ENCODE peak calls at places on chromosome 4, in nine cellular contexts. O, C, R, N, M, L, A, X and T are unnamed samples.

GRCh38 chr4:140697709-140698560 is 58.2 kb downstream of the TBC1D9 start:
- DNase-seq in C (no peak), R (no peak), A (no peak), O (no peak), N (no peak), M (no peak), L (no peak), X (no peak), T (no peak)

GRCh38 chr4:6198278-6198677 is 2.1 kb downstream of the JAKMIP1 start:
- DNase-seq in X (no peak), N (no peak), M (no peak), L (peak; percentile 59), O (no peak), A (peak; percentile 35), C (no peak), R (no peak), T (no peak)

GRCh38 chr4:79022529-79022928 is 83.3 kb upstream of the PAQR3 start:
- DNase-seq in N (peak; percentile 61), X (no peak), M (no peak), C (no peak), R (no peak), L (no peak), O (no peak), A (no peak), T (peak; percentile 20)

GRCh38 chr4:52825311-52826090 is 36.6 kb upstream of the RASL11B start:
- DNase-seq in R (no peak), M (no peak), C (no peak), N (no peak), X (peak; percentile 10), A (no peak), O (no peak), L (no peak), T (no peak)

GRCh38 chr4:10599574-10599973 is 85.0 kb downstream of the CLNK start:
- DNase-seq in A (no peak), N (no peak), L (no peak), X (peak; percentile 41), O (no peak), C (no peak), R (no peak), M (no peak), T (no peak)

GRCh38 chr4:96649536-96649935 is 809.6 kb downstream of the PDHA2 start:
- DNase-seq in R (no peak), N (no peak), C (no peak), L (no peak), X (no peak), A (no peak), M (no peak), O (no peak), T (no peak)

GRCh38 chr4:110005461-110006056 is 92.9 kb downstream of the EGF start:
- DNase-seq in X (peak; percentile 78), C (peak; percentile 77), O (no peak), A (no peak), L (no peak), R (no peak), N (no peak), M (peak; percentile 57), T (no peak)

GRCh38 chr4:182185491-182185890 is 57.7 kb upstream of the TENM3 start:
- DNase-seq in R (no peak), A (no peak), M (no peak), N (no peak), X (peak; percentile 66), O (no peak), L (no peak), C (no peak), T (no peak)

GRCh38 chr4:109278594-109279031 is 23.8 kb downstream of the COL25A1 start:
- DNase-seq in C (no peak), N (no peak), M (no peak), X (no peak), L (no peak), R (no peak), O (no peak), A (no peak), T (no peak)

GRCh38 chr4:55503164-55503563 is 43.5 kb downstream of the CLOCK start:
- DNase-seq in A (no peak), X (peak; percentile 84), C (no peak), M (no peak), R (no peak), L (no peak), O (no peak), N (no peak), T (no peak)

GRCh38 chr4:56995525-56995924 is 16.8 kb downstream of the POLR2B start:
- DNase-seq in X (peak; percentile 97), A (peak; percentile 80), M (no peak), L (no peak), R (peak; percentile 65), N (no peak), O (peak; percentile 66), C (peak; percentile 60), T (peak; percentile 89)

GRCh38 chr4:53914313-53915016 is 149.9 kb downstream of the CHIC2 start:
- DNase-seq in C (peak; percentile 28), X (peak; percentile 96), L (no peak), N (no peak), R (peak; percentile 58), O (no peak), M (no peak), A (no peak), T (no peak)

GRCh38 chr4:182916483-182917181 is 554 bp downstream of the DCTD start:
- DNase-seq in O (peak; percentile 81), M (peak; percentile 13), C (peak; percentile 73), R (peak; percentile 72), A (peak; percentile 77), N (peak; percentile 86), L (no peak), X (peak; percentile 79), T (peak; percentile 66)

GRCh38 chr4:917466-917865 is 14.7 kb downstream of the GAK start:
- DNase-seq in L (no peak), C (no peak), X (no peak), R (no peak), N (peak; percentile 39), A (peak; percentile 9), M (no peak), O (no peak), T (no peak)

GRCh38 chr4:145931403-145931802 is 7.2 kb downstream of the ZNF827 start:
- DNase-seq in R (no peak), M (no peak), L (no peak), X (no peak), C (no peak), O (no peak), N (no peak), A (no peak), T (no peak)
- H3K4me1 ChIP-seq in R (peaks cover 4% of the 10 kb centered on the region), M (peaks cover 7% of the 10 kb centered on the region), L (no peaks in the 10 kb centered on the region), X (peaks cover 5% of the 10 kb centered on the region), C (peaks cover 38% of the 10 kb centered on the region), O (peaks cover 49% of the 10 kb centered on the region), N (peaks cover 11% of the 10 kb centered on the region), A (peaks cover 16% of the 10 kb centered on the region), T (peaks cover 20% of the 10 kb centered on the region)

GRCh38 chr4:102139932-102140331 is 205.3 kb downstream of the SLC39A8 start:
- DNase-seq in A (no peak), C (no peak), M (no peak), O (no peak), N (no peak), R (no peak), X (no peak), L (no peak), T (no peak)
- H3K27ac ChIP-seq in A (no peak overlapping the region), C (no peak overlapping the region), M (no peak overlapping the region), O (peak overlapping the region; percentile 38), N (no peak overlapping the region), R (no peak overlapping the region), X (no peak overlapping the region), L (no peak overlapping the region), T (no peak overlapping the region)

GRCh38 chr4:186809070-186809469 is 85.4 kb upstream of the FAT1 start:
- DNase-seq in X (no peak), A (no peak), N (no peak), M (no peak), O (no peak), L (no peak), C (no peak), R (no peak), T (no peak)

GRCh38 chr4:186806679-186807078 is 83.0 kb upstream of the FAT1 start:
- DNase-seq in N (no peak), A (no peak), X (no peak), O (no peak), C (no peak), L (no peak), R (no peak), M (no peak), T (no peak)

GRCh38 chr4:186807809-186808634 is 84.4 kb upstream of the FAT1 start:
- DNase-seq in O (no peak), L (no peak), A (no peak), X (no peak), R (no peak), M (no peak), N (no peak), C (no peak), T (no peak)

GRCh38 chr4:186807131-186807530 is 83.5 kb upstream of the FAT1 start:
- DNase-seq in M (no peak), R (no peak), L (no peak), O (no peak), C (no peak), A (no peak), X (no peak), N (no peak), T (no peak)

DNA sequence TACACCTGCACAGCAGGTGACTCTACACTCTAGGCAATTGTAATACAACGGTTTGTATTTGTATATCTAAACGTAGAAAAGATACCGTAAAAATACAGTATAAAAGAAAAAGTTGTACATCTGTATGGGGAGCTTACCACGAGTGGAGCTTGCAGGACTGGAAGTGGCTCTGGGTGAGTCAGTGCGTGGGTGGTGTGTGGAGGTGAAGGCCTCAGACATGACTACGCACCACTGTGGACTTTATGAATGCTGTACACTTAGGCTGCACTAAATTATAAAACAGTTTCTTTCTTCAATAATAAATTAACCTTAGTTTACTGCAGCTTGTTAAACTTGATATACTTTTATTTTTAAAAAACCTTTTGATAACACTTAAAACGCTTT is 85.0 kb upstream of the FAT1 start:
- DNase-seq in O (no peak), R (no peak), C (peak; percentile 16), L (no peak), N (no peak), A (no peak), M (no peak), X (peak; percentile 96), T (no peak)
- H3K4me3 ChIP-seq in O (no peak overlapping the region), R (no peak overlapping the region), C (no peak overlapping the region), L (no peak overlapping the region), N (no peak overlapping the region), A (no peak overlapping the region), M (no peak overlapping the region), X (no peak overlapping the region), T (no peak overlapping the region)

GRCh38 chr4:3385719-3386440 is 55.9 kb upstream of the HGFAC start:
- DNase-seq in O (no peak), N (peak; percentile 91), C (no peak), A (no peak), X (no peak), M (no peak), L (no peak), R (no peak), T (peak; percentile 9)

GRCh38 chr4:3387943-3388348 is 53.8 kb upstream of the HGFAC start:
- DNase-seq in X (peak; percentile 23), A (peak; percentile 95), O (peak; percentile 90), N (peak; percentile 90), R (peak; percentile 97), L (no peak), M (no peak), C (no peak), T (peak; percentile 81)

GRCh38 chr4:3388461-3389185 is 53.1 kb upstream of the HGFAC start:
- DNase-seq in O (no peak), R (no peak), X (peak; percentile 73), C (no peak), L (no peak), M (no peak), A (peak; percentile 81), N (peak; percentile 67), T (no peak)

GRCh38 chr4:3386486-3386885 is 55.3 kb upstream of the HGFAC start:
- DNase-seq in A (no peak), N (no peak), O (no peak), L (no peak), C (no peak), M (no peak), R (no peak), X (no peak), T (no peak)

GRCh38 chr4:3387154-3387942 is 54.4 kb upstream of the HGFAC start:
- DNase-seq in X (no peak), N (no peak), O (no peak), R (no peak), L (no peak), A (no peak), C (no peak), M (no peak), T (no peak)
- H3K4me1 ChIP-seq in X (peaks cover 19% of the 10 kb centered on the region), N (peaks cover 29% of the 10 kb centered on the region), O (peaks cover 23% of the 10 kb centered on the region), R (no peaks in the 10 kb centered on the region), L (no peaks in the 10 kb centered on the region), A (peaks cover 16% of the 10 kb centered on the region), C (peaks cover 30% of the 10 kb centered on the region), M (no peaks in the 10 kb centered on the region), T (peaks cover 4% of the 10 kb centered on the region)